ENCODE peak calls at places on chromosome 22, in six cellular contexts. One of them, this sample, is unnamed.

GRCh38 chr22:36226189-36226588 is 13.1 kb downstream of the APOL2 start:
- DNase-seq in neuronal stem cell: no peak
- DNase-seq in IMR-90: no peak
- DNase-seq in H9: no peak
- DNase-seq in H1: no peak
- DNase-seq in trophoblast cell: no peak
- DNase-seq in this sample: no peak

GRCh38 chr22:42820075-42820763 is 36.9 kb downstream of the ARFGAP3 start:
- DNase-seq in neuronal stem cell: no peak
- DNase-seq in IMR-90: peak
- DNase-seq in H9: no peak
- DNase-seq in H1: no peak
- DNase-seq in trophoblast cell: no peak
- DNase-seq in this sample: peak

GRCh38 chr22:46571642-46572250 is 34.3 kb upstream of the CELSR1 start:
- DNase-seq in neuronal stem cell: no peak
- DNase-seq in IMR-90: no peak
- DNase-seq in H9: no peak
- DNase-seq in H1: no peak
- DNase-seq in trophoblast cell: no peak
- DNase-seq in this sample: no peak

GRCh38 chr22:39241632-39242388 is 3.0 kb downstream of the PDGFB start:
- DNase-seq in neuronal stem cell: no peak
- DNase-seq in IMR-90: no peak
- DNase-seq in H9: no peak
- DNase-seq in H1: no peak
- DNase-seq in trophoblast cell: no peak
- DNase-seq in this sample: no peak

GRCh38 chr22:49462291-49462690 is 365.4 kb downstream of the BRD1 start:
- DNase-seq in neuronal stem cell: no peak
- DNase-seq in IMR-90: no peak
- DNase-seq in H9: no peak
- DNase-seq in H1: no peak
- DNase-seq in trophoblast cell: no peak
- DNase-seq in this sample: no peak

GRCh38 chr22:46592390-46592872 is 27.8 kb upstream of the GRAMD4 start:
- DNase-seq in neuronal stem cell: no peak
- DNase-seq in IMR-90: peak
- DNase-seq in H9: no peak
- DNase-seq in H1: no peak
- DNase-seq in trophoblast cell: no peak
- DNase-seq in this sample: no peak

GRCh38 chr22:36467042-36467810 is 14.2 kb downstream of the TXN2 start:
- DNase-seq in neuronal stem cell: no peak
- DNase-seq in IMR-90: peak
- DNase-seq in H9: no peak
- DNase-seq in H1: no peak
- DNase-seq in trophoblast cell: no peak
- DNase-seq in this sample: peak

GRCh38 chr22:36828815-36829214 is 12.0 kb upstream of the PVALB start:
- DNase-seq in neuronal stem cell: no peak
- DNase-seq in IMR-90: no peak
- DNase-seq in H9: no peak
- DNase-seq in H1: no peak
- DNase-seq in trophoblast cell: no peak
- DNase-seq in this sample: no peak

GRCh38 chr22:24315367-24315781 is 44.7 kb downstream of the SPECC1L start:
- DNase-seq in neuronal stem cell: no peak
- DNase-seq in IMR-90: peak
- DNase-seq in H9: no peak
- DNase-seq in H1: no peak
- DNase-seq in trophoblast cell: no peak
- DNase-seq in this sample: peak

GRCh38 chr22:19455585-19456370 is 8.3 kb upstream of the C22orf39 start:
- DNase-seq in neuronal stem cell: no peak
- DNase-seq in IMR-90: peak
- DNase-seq in H9: no peak
- DNase-seq in H1: no peak
- DNase-seq in trophoblast cell: no peak
- DNase-seq in this sample: peak

GRCh38 chr22:23603266-23603665 is 23.2 kb upstream of the IGLL1 start:
- DNase-seq in neuronal stem cell: no peak
- DNase-seq in IMR-90: no peak
- DNase-seq in H9: no peak
- DNase-seq in H1: no peak
- DNase-seq in trophoblast cell: no peak
- DNase-seq in this sample: no peak

GRCh38 chr22:36180038-36180880 is 19.7 kb upstream of the APOL3 start:
- DNase-seq in neuronal stem cell: peak
- DNase-seq in IMR-90: peak
- DNase-seq in H9: peak
- DNase-seq in H1: peak
- DNase-seq in trophoblast cell: peak
- DNase-seq in this sample: peak

GRCh38 chr22:36925388-36926290 is 12.2 kb downstream of the CSF2RB start:
- DNase-seq in neuronal stem cell: no peak
- DNase-seq in IMR-90: peak
- DNase-seq in H9: no peak
- DNase-seq in H1: no peak
- DNase-seq in trophoblast cell: peak
- DNase-seq in this sample: no peak

GRCh38 chr22:43827926-43828710 is 16.0 kb upstream of the EFCAB6 start:
- DNase-seq in neuronal stem cell: no peak
- DNase-seq in IMR-90: no peak
- DNase-seq in H9: peak
- DNase-seq in H1: no peak
- DNase-seq in trophoblast cell: no peak
- DNase-seq in this sample: no peak

GRCh38 chr22:40653361-40653760 is 16.8 kb upstream of the MRTFA start:
- DNase-seq in neuronal stem cell: no peak
- DNase-seq in IMR-90: no peak
- DNase-seq in H9: no peak
- DNase-seq in H1: no peak
- DNase-seq in trophoblast cell: no peak
- DNase-seq in this sample: no peak

GRCh38 chr22:20015971-20016733 is 471 bp downstream of the ARVCF start:
- DNase-seq in neuronal stem cell: no peak
- DNase-seq in IMR-90: no peak
- DNase-seq in H9: peak
- DNase-seq in H1: peak
- DNase-seq in trophoblast cell: peak
- DNase-seq in this sample: peak

GRCh38 chr22:42990131-42990838 is 24.7 kb downstream of the PACSIN2 start:
- DNase-seq in neuronal stem cell: no peak
- DNase-seq in IMR-90: peak
- DNase-seq in H9: no peak
- DNase-seq in H1: no peak
- DNase-seq in trophoblast cell: peak
- DNase-seq in this sample: peak

GRCh38 chr22:37918580-37919274 is 12.6 kb downstream of the MICALL1 start:
- DNase-seq in neuronal stem cell: no peak
- DNase-seq in IMR-90: no peak
- DNase-seq in H9: no peak
- DNase-seq in H1: no peak
- DNase-seq in trophoblast cell: no peak
- DNase-seq in this sample: no peak

GRCh38 chr22:43185860-43186261 is 1.1 kb downstream of the TTLL12 start:
- DNase-seq in neuronal stem cell: no peak
- DNase-seq in IMR-90: peak
- DNase-seq in H9: no peak
- DNase-seq in H1: no peak
- DNase-seq in trophoblast cell: no peak
- DNase-seq in this sample: peak

GRCh38 chr22:37887610-37888378 is 18.3 kb upstream of the MICALL1 start:
- DNase-seq in neuronal stem cell: no peak
- DNase-seq in IMR-90: peak
- DNase-seq in H9: peak
- DNase-seq in H1: no peak
- DNase-seq in trophoblast cell: peak
- DNase-seq in this sample: peak

GRCh38 chr22:39237276-39238123 is 7.3 kb downstream of the PDGFB start:
- DNase-seq in neuronal stem cell: no peak
- DNase-seq in IMR-90: no peak
- DNase-seq in H9: no peak
- DNase-seq in H1: no peak
- DNase-seq in trophoblast cell: no peak
- DNase-seq in this sample: no peak

GRCh38 chr22:47370448-47371262 is 608.2 kb downstream of the TBC1D22A start:
- DNase-seq in neuronal stem cell: no peak
- DNase-seq in IMR-90: no peak
- DNase-seq in H9: no peak
- DNase-seq in H1: no peak
- DNase-seq in trophoblast cell: no peak
- DNase-seq in this sample: no peak

GRCh38 chr22:25987948-25988347 is 181.3 kb upstream of the SEZ6L start:
- DNase-seq in neuronal stem cell: no peak
- DNase-seq in IMR-90: no peak
- DNase-seq in H9: no peak
- DNase-seq in H1: no peak
- DNase-seq in trophoblast cell: no peak
- DNase-seq in this sample: no peak

GRCh38 chr22:27080191-27080590 is 422.8 kb downstream of the MIAT start:
- DNase-seq in neuronal stem cell: no peak
- DNase-seq in IMR-90: no peak
- DNase-seq in H9: no peak
- DNase-seq in H1: no peak
- DNase-seq in trophoblast cell: no peak
- DNase-seq in this sample: no peak

DNA sequence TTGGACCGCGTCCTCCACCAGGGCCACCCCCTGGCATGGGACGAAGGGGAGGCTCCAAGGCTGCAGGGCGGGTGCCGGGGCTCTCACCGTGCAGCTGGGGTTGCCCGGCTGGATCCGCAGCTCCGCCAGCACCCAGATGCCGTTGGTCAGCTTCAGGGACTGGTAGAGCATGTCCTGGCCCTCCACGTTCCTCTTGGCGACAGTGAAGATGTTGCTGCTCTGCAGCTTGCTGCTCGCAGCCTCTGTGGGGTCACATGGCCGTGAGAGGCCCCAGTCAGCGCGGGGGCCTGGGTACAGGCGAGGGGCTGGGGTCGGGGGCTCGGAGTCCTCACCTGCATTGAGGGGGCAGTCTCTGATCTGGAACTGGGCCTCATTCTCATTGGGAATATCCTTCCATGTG is 14.8 kb upstream of the RASL10A start:
- DNase-seq in neuronal stem cell: no peak
- DNase-seq in IMR-90: no peak
- DNase-seq in H9: no peak
- DNase-seq in H1: no peak
- DNase-seq in trophoblast cell: no peak
- DNase-seq in this sample: no peak
- H3K14ac ChIP-seq in neuronal stem cell: peak
- H3K14ac ChIP-seq in IMR-90: no peak
- H3K14ac ChIP-seq in H9: no peak
- H3K14ac ChIP-seq in H1: no peak
- H3K14ac ChIP-seq in trophoblast cell: no peak
- H3K14ac ChIP-seq in this sample: no peak

GRCh38 chr22:18062421-18062820 is 15.4 kb upstream of the PEX26 start:
- DNase-seq in neuronal stem cell: no peak
- DNase-seq in IMR-90: no peak
- DNase-seq in H9: no peak
- DNase-seq in H1: no peak
- DNase-seq in trophoblast cell: peak
- DNase-seq in this sample: no peak

GRCh38 chr22:18059991-18060390 is 17.8 kb upstream of the PEX26 start:
- DNase-seq in neuronal stem cell: no peak
- DNase-seq in IMR-90: no peak
- DNase-seq in H9: no peak
- DNase-seq in H1: no peak
- DNase-seq in trophoblast cell: no peak
- DNase-seq in this sample: no peak

GRCh38 chr22:18059473-18059872 is 18.3 kb upstream of the PEX26 start:
- DNase-seq in neuronal stem cell: no peak
- DNase-seq in IMR-90: no peak
- DNase-seq in H9: no peak
- DNase-seq in H1: no peak
- DNase-seq in trophoblast cell: no peak
- DNase-seq in this sample: no peak

GRCh38 chr22:18058770-18059169 is 19.0 kb upstream of the PEX26 start:
- DNase-seq in neuronal stem cell: no peak
- DNase-seq in IMR-90: no peak
- DNase-seq in H9: no peak
- DNase-seq in H1: no peak
- DNase-seq in trophoblast cell: no peak
- DNase-seq in this sample: no peak

GRCh38 chr22:18060646-18061620 is 16.9 kb upstream of the PEX26 start:
- DNase-seq in neuronal stem cell: no peak
- DNase-seq in IMR-90: peak
- DNase-seq in H9: no peak
- DNase-seq in H1: no peak
- DNase-seq in trophoblast cell: no peak
- DNase-seq in this sample: peak
- H3K14ac ChIP-seq in neuronal stem cell: no peak
- H3K14ac ChIP-seq in IMR-90: peak
- H3K14ac ChIP-seq in H9: peak
- H3K14ac ChIP-seq in H1: no peak
- H3K14ac ChIP-seq in trophoblast cell: no peak
- H3K14ac ChIP-seq in this sample: no peak

DNA sequence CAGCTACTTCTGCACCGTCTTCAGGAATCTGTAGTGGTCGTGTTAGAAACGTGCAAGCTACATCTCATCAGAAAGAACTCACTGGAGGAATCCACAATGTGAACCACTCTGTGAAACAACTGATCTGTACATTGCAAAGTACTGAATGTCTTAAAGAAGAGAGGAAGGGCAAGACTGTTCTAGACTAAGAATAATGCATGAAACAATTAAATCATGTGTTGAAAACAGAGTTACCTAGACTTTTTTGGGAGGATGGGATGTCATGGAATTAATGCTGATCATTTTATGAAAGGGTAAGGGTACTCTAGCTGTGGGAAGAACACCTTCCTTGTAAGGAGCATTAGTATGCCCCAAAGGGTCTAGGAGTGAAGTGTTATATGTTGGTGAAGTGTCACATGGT is 60.6 kb upstream of the YPEL1 start:
- DNase-seq in neuronal stem cell: no peak
- DNase-seq in IMR-90: no peak
- DNase-seq in H9: no peak
- DNase-seq in H1: no peak
- DNase-seq in trophoblast cell: no peak
- DNase-seq in this sample: no peak
- H3K14ac ChIP-seq in neuronal stem cell: no peak
- H3K14ac ChIP-seq in IMR-90: no peak
- H3K14ac ChIP-seq in H9: no peak
- H3K14ac ChIP-seq in H1: no peak
- H3K14ac ChIP-seq in trophoblast cell: no peak
- H3K14ac ChIP-seq in this sample: no peak

DNA sequence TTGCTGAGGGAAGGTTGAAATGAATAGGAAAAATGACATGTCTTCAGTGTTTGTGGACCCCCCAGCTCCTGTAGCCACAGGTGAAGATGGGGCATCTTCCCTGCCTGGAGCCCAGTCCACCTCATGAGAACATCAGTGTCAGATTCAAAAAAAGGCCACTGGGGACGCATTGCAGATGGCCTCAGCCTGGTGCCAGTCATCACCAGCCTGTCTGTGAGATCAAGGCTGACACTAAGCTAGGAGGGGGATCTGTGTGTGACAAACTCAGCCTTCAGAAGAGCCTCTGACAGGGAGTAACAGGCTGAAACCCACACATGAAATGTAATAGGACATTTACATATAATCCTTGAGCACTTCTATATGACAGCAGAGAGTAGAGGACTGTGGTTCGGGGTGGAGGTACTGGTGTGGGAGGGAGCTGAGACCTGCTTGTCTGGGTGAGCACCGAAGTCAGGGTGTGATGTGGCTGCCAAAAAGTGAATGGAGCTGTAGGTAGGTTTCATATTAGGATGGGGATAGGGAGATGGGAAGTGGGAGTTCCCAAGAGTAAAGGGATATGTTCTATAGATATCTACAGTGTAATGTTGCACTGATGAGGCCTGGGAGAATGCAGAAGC is 20.5 kb upstream of the CCDC134 start:
- DNase-seq in neuronal stem cell: no peak
- DNase-seq in IMR-90: no peak
- DNase-seq in H9: no peak
- DNase-seq in H1: no peak
- DNase-seq in trophoblast cell: no peak
- DNase-seq in this sample: no peak
- H3K14ac ChIP-seq in neuronal stem cell: no peak
- H3K14ac ChIP-seq in IMR-90: no peak
- H3K14ac ChIP-seq in H9: no peak
- H3K14ac ChIP-seq in H1: no peak
- H3K14ac ChIP-seq in trophoblast cell: no peak
- H3K14ac ChIP-seq in this sample: no peak